ENCODE peak calls at places on chromosomes 3 and 15, in seven cellular contexts. O is GM23248, N is Peyer's patch, P is ovary, R is SJSA1, D is MM.1S, Z is spleen. U is an unnamed sample.

GRCh38 chr15:24777307-24777706 is 101.7 kb downstream of the NPAP1 start:
- DNase-seq in O (no peak), N (no peak), P (no peak), R (no peak), D (no peak), Z (no peak), U (no peak)

GRCh38 chr3:181610083-181610972 is 101.4 kb upstream of the SOX2 start:
- DNase-seq in O (no peak), N (no peak), P (no peak), R (no peak), D (no peak), Z (no peak), U (no peak)

GRCh38 chr3:152039887-152040286 is 166.4 kb downstream of the SUCNR1 start:
- DNase-seq in O (no peak), N (no peak), P (no peak), R (no peak), D (no peak), Z (no peak), U (no peak)

GRCh38 chr15:67501177-67501835 is 19.6 kb upstream of the C15orf61 start:
- DNase-seq in O (peak), N (no peak), P (no peak), R (no peak), D (no peak), Z (no peak), U (peak)

GRCh38 chr15:29131336-29132109 is 138.1 kb downstream of the NSMCE3 start:
- DNase-seq in O (no peak), N (no peak), P (peak), R (no peak), D (no peak), Z (peak), U (no peak)

GRCh38 chr3:125403789-125404188 is 28.7 kb upstream of the ZNF148 start:
- DNase-seq in O (peak), N (no peak), P (no peak), R (peak), D (no peak), Z (no peak), U (peak)

GRCh38 chr15:42133356-42133755 is 23.1 kb downstream of the PLA2G4F start:
- DNase-seq in O (no peak), N (no peak), P (no peak), R (no peak), D (no peak), Z (no peak), U (no peak)

GRCh38 chr3:184711366-184712247 is at the start of gene MAGEF1:
- DNase-seq in O (peak), N (peak), P (peak), R (peak), D (peak), Z (peak), U (peak)

GRCh38 chr3:113211370-113212154 is at the start of gene BOC:
- DNase-seq in O (peak), N (no peak), P (peak), R (peak), D (peak), Z (no peak), U (no peak)

GRCh38 chr15:58732620-58733363 is 16.7 kb downstream of the ADAM10 start:
- DNase-seq in O (no peak), N (no peak), P (no peak), R (no peak), D (no peak), Z (no peak), U (no peak)

GRCh38 chr3:34106879-34107278 is 308.4 kb downstream of the PDCD6IP start:
- DNase-seq in O (peak), N (no peak), P (no peak), R (no peak), D (peak), Z (no peak), U (peak)

GRCh38 chr3:195903950-195904290 is 4.4 kb downstream of the TNK2 start:
- DNase-seq in O (no peak), N (peak), P (no peak), R (no peak), D (no peak), Z (peak), U (no peak)

GRCh38 chr15:71538181-71538580 is 272.2 kb upstream of the NR2E3 start:
- DNase-seq in O (no peak), N (no peak), P (no peak), R (no peak), D (no peak), Z (no peak), U (no peak)

GRCh38 chr15:66401130-66402021 is 14.7 kb downstream of the MAP2K1 start:
- DNase-seq in O (peak), N (no peak), P (no peak), R (no peak), D (no peak), Z (no peak), U (peak)

GRCh38 chr3:47130557-47130956 is 33.4 kb downstream of the SETD2 start:
- DNase-seq in O (no peak), N (no peak), P (no peak), R (no peak), D (no peak), Z (no peak), U (no peak)

GRCh38 chr3:33299395-33300081 is 22.3 kb downstream of the FBXL2 start:
- DNase-seq in O (peak), N (no peak), P (no peak), R (no peak), D (no peak), Z (no peak), U (no peak)

GRCh38 chr3:78154521-78155186 is 1114.8 kb downstream of the ROBO2 start:
- DNase-seq in O (no peak), N (no peak), P (no peak), R (no peak), D (no peak), Z (no peak), U (peak)

GRCh38 chr3:110664148-110664547 is 407.5 kb upstream of the NECTIN3 start:
- DNase-seq in O (peak), N (no peak), P (no peak), R (no peak), D (no peak), Z (no peak), U (no peak)

GRCh38 chr3:13748500-13748899 is 131.4 kb downstream of the WNT7A start:
- DNase-seq in O (no peak), N (no peak), P (no peak), R (no peak), D (no peak), Z (no peak), U (no peak)

GRCh38 chr15:90264649-90265048 is 823 bp upstream of the NGRN start:
- DNase-seq in O (peak), N (peak), P (no peak), R (no peak), D (peak), Z (peak), U (peak)

GRCh38 chr3:78941587-78941986 is 826.2 kb downstream of the ROBO1 start:
- DNase-seq in O (peak), N (no peak), P (no peak), R (no peak), D (no peak), Z (no peak), U (no peak)

GRCh38 chr3:120764206-120764605 is 21.7 kb downstream of the GTF2E1 start:
- DNase-seq in O (no peak), N (no peak), P (no peak), R (no peak), D (no peak), Z (no peak), U (no peak)

GRCh38 chr15:84797801-84798200 is 19.4 kb upstream of the ALPK3 start:
- DNase-seq in O (no peak), N (no peak), P (no peak), R (no peak), D (no peak), Z (no peak), U (no peak)

GRCh38 chr3:58084166-58084565 is 75.9 kb downstream of the FLNB start:
- DNase-seq in O (no peak), N (no peak), P (no peak), R (no peak), D (no peak), Z (no peak), U (no peak)

GRCh38 chr15:88613074-88613944 is 7.8 kb upstream of the AEN start:
- DNase-seq in O (no peak), N (no peak), P (no peak), R (no peak), D (no peak), Z (no peak), U (no peak)

GRCh38 chr3:39644176-39644575 is 165.2 kb upstream of the MYRIP start:
- DNase-seq in O (peak), N (no peak), P (no peak), R (no peak), D (no peak), Z (no peak), U (no peak)

GRCh38 chr3:17954801-17955200 is 212.4 kb upstream of the TBC1D5 start:
- DNase-seq in O (no peak), N (no peak), P (no peak), R (no peak), D (no peak), Z (no peak), U (peak)

GRCh38 chr3:17949116-17949515 is 206.7 kb upstream of the TBC1D5 start:
- DNase-seq in O (no peak), N (no peak), P (no peak), R (no peak), D (no peak), Z (no peak), U (no peak)

GRCh38 chr3:17947833-17948232 is 205.4 kb upstream of the TBC1D5 start:
- DNase-seq in O (no peak), N (no peak), P (no peak), R (no peak), D (no peak), Z (no peak), U (no peak)

GRCh38 chr3:17955411-17955810 is 213.0 kb upstream of the TBC1D5 start:
- DNase-seq in O (no peak), N (no peak), P (no peak), R (no peak), D (no peak), Z (no peak), U (peak)

GRCh38 chr3:17951241-17951640 is 208.8 kb upstream of the TBC1D5 start:
- DNase-seq in O (no peak), N (peak), P (no peak), R (no peak), D (no peak), Z (no peak), U (peak)
- H3K27ac ChIP-seq in O (no peak), N (no peak), P (no peak), R (no peak), D (no peak), Z (no peak), U (no peak)

GRCh38 chr3:50625131-50625878 is 8.4 kb downstream of the MAPKAPK3 start:
- DNase-seq in O (no peak), N (no peak), P (no peak), R (no peak), D (no peak), Z (no peak), U (no peak)
- H3K27ac ChIP-seq in O (no peak), N (no peak), P (no peak), R (no peak), D (no peak), Z (no peak), U (no peak)

DNA sequence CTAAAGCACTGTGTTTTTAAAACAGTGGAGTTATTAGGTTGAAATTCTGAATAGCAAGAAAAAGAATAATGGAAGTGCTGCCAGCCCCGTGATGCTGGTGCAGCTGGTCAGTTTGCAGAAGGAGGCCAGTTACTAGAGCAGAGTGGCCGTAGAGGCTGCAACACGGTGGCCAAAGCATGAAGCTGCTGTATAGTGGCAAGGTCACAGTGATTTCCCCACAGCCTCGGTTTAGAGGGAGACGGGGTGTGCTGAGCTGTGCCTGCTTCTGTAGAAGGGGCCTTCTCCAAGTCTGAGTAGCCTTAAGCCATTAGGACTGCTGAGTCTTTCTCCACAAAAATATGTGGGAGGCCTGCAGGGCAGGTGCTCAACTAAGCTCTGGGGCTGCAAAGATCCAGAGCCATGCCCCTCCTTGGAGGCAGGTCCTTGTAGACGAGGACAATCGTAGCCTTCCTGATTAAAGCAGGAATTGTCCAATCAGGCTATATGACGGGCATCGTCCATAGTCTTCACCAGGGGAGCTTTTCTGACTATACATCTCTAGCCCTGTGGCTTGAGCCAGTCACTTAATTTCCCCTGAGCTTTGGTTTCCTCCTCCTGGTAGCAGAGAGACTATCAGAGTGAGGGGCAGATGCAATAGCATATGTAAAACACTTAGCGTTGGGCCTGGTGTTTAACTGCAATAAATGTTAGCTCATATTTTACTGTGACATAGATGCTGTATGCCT is 151.6 kb downstream of the PGPEP1L start:
- DNase-seq in O (no peak), N (no peak), P (no peak), R (no peak), D (no peak), Z (no peak), U (no peak)
- H3K27ac ChIP-seq in O (peak), N (peak), P (no peak), R (peak), D (no peak), Z (no peak), U (no peak)

DNA sequence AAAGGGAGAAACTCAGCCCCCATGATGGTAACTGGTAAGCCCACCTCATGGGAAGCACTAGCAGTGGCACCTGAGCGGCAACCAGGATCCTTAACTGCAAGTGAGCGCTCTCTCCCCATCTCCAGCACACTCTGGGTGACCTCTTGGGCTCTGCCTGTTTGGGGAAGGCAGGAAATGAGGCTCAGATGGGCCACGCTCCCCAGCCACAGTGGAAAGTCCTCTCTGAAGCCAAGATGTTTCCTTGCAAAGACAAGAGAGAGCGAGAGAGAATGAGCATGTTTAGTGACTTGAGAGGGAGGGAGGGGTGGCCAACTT is 289.0 kb downstream of the UACA start:
- DNase-seq in O (no peak), N (no peak), P (no peak), R (peak), D (no peak), Z (no peak), U (no peak)
- H3K27ac ChIP-seq in O (peak), N (peak), P (no peak), R (peak), D (no peak), Z (no peak), U (no peak)

GRCh38 chr3:9469953-9470352 is 72.5 kb downstream of the SETD5 start:
- DNase-seq in O (no peak), N (no peak), P (no peak), R (no peak), D (no peak), Z (no peak), U (no peak)
- H3K27ac ChIP-seq in O (no peak), N (no peak), P (no peak), R (no peak), D (no peak), Z (no peak), U (no peak)

DNA sequence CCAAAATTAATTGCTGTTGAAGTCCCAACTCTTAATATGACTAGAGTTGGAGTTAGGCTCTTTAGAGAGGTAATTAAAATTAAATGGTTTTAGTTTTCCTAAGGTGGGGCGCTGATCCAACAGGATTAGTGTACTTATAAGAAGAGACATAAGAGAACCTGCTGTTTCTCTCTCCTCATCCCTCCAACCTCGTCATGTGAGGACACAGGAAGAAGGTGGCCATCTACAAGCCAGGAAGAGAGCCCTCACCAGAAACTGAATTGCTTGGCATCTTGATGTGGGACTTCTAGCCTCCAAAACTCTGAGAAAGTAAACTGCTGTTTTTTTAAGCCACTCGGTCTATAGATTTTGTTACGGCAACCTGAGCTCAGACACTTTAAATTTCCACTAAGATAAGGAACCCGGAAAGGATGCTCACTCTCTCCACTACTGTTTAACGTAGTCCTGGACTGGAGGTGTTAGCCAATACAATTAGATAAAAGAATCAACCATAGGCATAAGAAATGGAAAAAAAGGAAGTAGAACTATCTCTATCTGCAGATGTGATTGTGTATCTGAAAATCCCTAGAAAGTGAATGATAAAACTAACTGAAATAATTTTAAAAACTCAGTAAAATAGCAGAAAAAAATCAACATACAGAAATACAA is 26.8 kb downstream of the DCBLD2 start:
- DNase-seq in O (no peak), N (no peak), P (no peak), R (no peak), D (no peak), Z (no peak), U (no peak)
- H3K27ac ChIP-seq in O (no peak), N (no peak), P (no peak), R (no peak), D (no peak), Z (no peak), U (no peak)